ENCODE peak calls at places on chromosomes 1 and 21, in six cellular contexts. Y, Q, B, X, D and F are unnamed samples.

GRCh38 chr1:248015801-248016200 is 2.3 kb downstream of the OR2L5 start:
- DNase-seq in D (no peak), Q (no peak), X (no peak), B (no peak), Y (no peak), F (no peak)

GRCh38 chr1:8354038-8354437 is 36.1 kb downstream of the SLC45A1 start:
- DNase-seq in Q (no peak), B (no peak), X (no peak), D (no peak), Y (no peak), F (no peak)

GRCh38 chr1:150111670-150112069 is 38.0 kb upstream of the PLEKHO1 start:
- DNase-seq in Y (no peak), Q (no peak), D (no peak), B (no peak), X (no peak), F (no peak)

GRCh38 chr1:67148516-67149178 is 13.9 kb upstream of the C1orf141 start:
- DNase-seq in Y (no peak), Q (no peak), X (no peak), B (no peak), D (no peak), F (no peak)

GRCh38 chr21:44494956-44495355 is 39.6 kb downstream of the LRRC3 start:
- DNase-seq in Q (no peak), Y (no peak), X (no peak), B (no peak), D (no peak), F (no peak)

GRCh38 chr1:213419369-213420030 is 368.5 kb downstream of the RPS6KC1 start:
- DNase-seq in Y (no peak), X (no peak), D (no peak), Q (no peak), B (no peak), F (no peak)

GRCh38 chr1:182101415-182102041 is 40.0 kb upstream of the ZNF648 start:
- DNase-seq in D (no peak), X (no peak), Y (no peak), Q (no peak), B (no peak), F (no peak)

GRCh38 chr1:205424881-205425635 is 3.2 kb upstream of the LEMD1 start:
- DNase-seq in D (no peak), X (no peak), Y (no peak), Q (no peak), B (no peak), F (no peak)

GRCh38 chr1:165329104-165329503 is 27.4 kb downstream of the LMX1A start:
- DNase-seq in D (no peak), Y (no peak), B (no peak), X (no peak), Q (no peak), F (no peak)

GRCh38 chr21:45818276-45818903 is 163.2 kb upstream of the COL6A1 start:
- DNase-seq in Y (no peak), X (no peak), B (no peak), D (no peak), Q (no peak), F (peak)

GRCh38 chr21:44512496-44513388 is 27.3 kb downstream of the KRTAP10-1 start:
- DNase-seq in Y (no peak), X (no peak), B (no peak), D (no peak), Q (no peak), F (no peak)

GRCh38 chr1:61588736-61589381 is 136.1 kb downstream of the TM2D1 start:
- DNase-seq in B (no peak), X (peak), Y (peak), Q (no peak), D (peak), F (peak)

GRCh38 chr21:17460094-17460493 is 52.7 kb upstream of the CXADR start:
- DNase-seq in Y (no peak), B (no peak), D (no peak), X (no peak), Q (peak), F (no peak)

GRCh38 chr21:33069994-33070811 is at the start of gene OLIG1:
- DNase-seq in B (no peak), X (peak), D (peak), Q (no peak), Y (no peak), F (no peak)

GRCh38 chr1:113396102-113396501 is 5.8 kb downstream of the MAGI3 start:
- DNase-seq in D (no peak), Y (no peak), B (no peak), X (no peak), Q (no peak), F (no peak)

GRCh38 chr1:102628008-102628736 is 480.1 kb downstream of the COL11A1 start:
- DNase-seq in B (no peak), D (no peak), Q (no peak), Y (no peak), X (no peak), F (peak)

GRCh38 chr1:61083799-61084385 is 1.5 kb downstream of the NFIA start:
- DNase-seq in X (no peak), Y (no peak), B (no peak), D (no peak), Q (no peak), F (no peak)

GRCh38 chr21:37445228-37445627 is 78.7 kb downstream of the DYRK1A start:
- DNase-seq in X (no peak), D (no peak), B (no peak), Y (no peak), Q (no peak), F (no peak)

GRCh38 chr1:21882721-21883415 is 54.2 kb downstream of the HSPG2 start:
- DNase-seq in B (no peak), Q (no peak), Y (no peak), D (no peak), X (no peak), F (no peak)

GRCh38 chr1:65953170-65953569 is 160.5 kb downstream of the PDE4B start:
- DNase-seq in X (no peak), Q (no peak), D (no peak), Y (no peak), B (no peak), F (no peak)

GRCh38 chr1:174040387-174040786 is 18.2 kb upstream of the RC3H1 start:
- DNase-seq in D (peak), Y (no peak), X (peak), B (no peak), Q (no peak), F (peak)